ENCODE peak calls at places on chromosome 20, in four cellular contexts. K is cerebellar cortex, L is NCI-H524 treated with DMSO at 0.1 percent for 48 hours, P is iris pigment epithelial cell. F is an unnamed sample.

GRCh38 chr20:58313366-58313765 is 3.9 kb downstream of the RAB22A start:
- DNase-seq in P (no peak), L (no peak), K (no peak), F (no peak)

GRCh38 chr20:40472905-40473304 is 216.1 kb downstream of the MAFB start:
- DNase-seq in L (no peak), P (no peak), K (no peak), F (no peak)

GRCh38 chr20:62304331-62305148 is 1.7 kb downstream of the ADRM1 start:
- DNase-seq in L (no peak), K (no peak), P (no peak), F (no peak)

GRCh38 chr20:61352381-61353260 is 100.6 kb downstream of the CDH4 start:
- DNase-seq in K (no peak), P (no peak), L (no peak), F (no peak)

GRCh38 chr20:38610521-38610920 is 8.9 kb downstream of the ARHGAP40 start:
- DNase-seq in P (peak; percentile 49), L (no peak), K (no peak), F (no peak)

GRCh38 chr20:9279905-9280304 is 211.0 kb downstream of the PLCB4 start:
- DNase-seq in K (no peak), L (no peak), P (no peak), F (no peak)

GRCh38 chr20:58981564-58982364 is 708 bp downstream of the NELFCD start:
- DNase-seq in K (no peak), L (no peak), P (no peak), F (no peak)

GRCh38 chr20:2871111-2871465 is 2.2 kb upstream of the PTPRA start:
- DNase-seq in K (no peak), L (no peak), P (peak; percentile 36), F (peak; percentile 14)

GRCh38 chr20:38109657-38110524 is 55.2 kb downstream of the TGM2 start:
- DNase-seq in P (peak; percentile 95), L (no peak), K (no peak), F (no peak)

GRCh38 chr20:38724603-38725457 is 544 bp downstream of the SLC32A1 start:
- DNase-seq in K (no peak), P (no peak), L (no peak), F (no peak)

GRCh38 chr20:61525781-61526431 is 273.8 kb downstream of the CDH4 start:
- DNase-seq in L (no peak), P (peak; percentile 26), K (no peak), F (no peak)

GRCh38 chr20:61800359-61801064 is 265.2 kb downstream of the TAF4 start:
- DNase-seq in P (no peak), L (no peak), K (no peak), F (no peak)

GRCh38 chr20:61929561-61929960 is 136.1 kb downstream of the TAF4 start:
- DNase-seq in P (no peak), K (no peak), L (no peak), F (no peak)

GRCh38 chr20:50731055-50731929 is at the start of gene PARD6B:
- DNase-seq in P (peak; percentile 91), L (peak; percentile 86), K (peak; percentile 99), F (peak; percentile 99)

GRCh38 chr20:53786071-53786444 is 192.4 kb upstream of the ZNF217 start:
- DNase-seq in L (no peak), K (no peak), P (no peak), F (no peak)

GRCh38 chr20:56347628-56348305 is 11.0 kb upstream of the FAM210B start:
- DNase-seq in L (no peak), P (no peak), K (no peak), F (no peak)

GRCh38 chr20:48761023-48761785 is 66.6 kb downstream of the PREX1 start:
- DNase-seq in K (no peak), L (no peak), P (no peak), F (no peak)

GRCh38 chr20:36847710-36848040 is 28.3 kb upstream of the TLDC2 start:
- DNase-seq in K (no peak), P (no peak), L (no peak), F (no peak)

GRCh38 chr20:21291026-21291425 is 12.1 kb upstream of the XRN2 start:
- DNase-seq in P (no peak), L (no peak), K (no peak), F (no peak)

GRCh38 chr20:17655865-17656489 is 26.1 kb downstream of the RRBP1 start:
- DNase-seq in P (peak; percentile 47), L (no peak), K (no peak), F (no peak)

GRCh38 chr20:41179961-41180360 is 42.6 kb downstream of the PLCG1 start:
- DNase-seq in P (no peak), L (no peak), K (no peak), F (peak; percentile 55)

GRCh38 chr20:53707341-53708102 is 113.9 kb upstream of the ZNF217 start:
- DNase-seq in K (peak; percentile 26), P (peak; percentile 65), L (no peak), F (no peak)

GRCh38 chr20:47086316-47086715 is 191.7 kb downstream of the EYA2 start:
- DNase-seq in L (no peak), K (no peak), P (no peak), F (no peak)

GRCh38 chr20:16128538-16129106 is 444.6 kb downstream of the KIF16B start:
- DNase-seq in L (no peak), K (no peak), P (no peak), F (no peak)

GRCh38 chr20:45128066-45128465 is 3.8 kb upstream of the WFDC12 start:
- DNase-seq in K (no peak), L (no peak), P (no peak), F (no peak)

GRCh38 chr20:6178537-6178936 is 55.7 kb upstream of the FERMT1 start:
- DNase-seq in K (peak; percentile 9), P (peak; percentile 64), L (peak; percentile 4), F (peak; percentile 23)